ENCODE peak calls at places on chromosome 15, in nine cellular contexts. One of them, this sample, is unnamed.

GRCh38 chr15:83837946-83838571 is 184.1 kb downstream of the ADAMTSL3 start:
- DNase-seq in heart left ventricle: no peak
- DNase-seq in neuronal stem cell: peak
- DNase-seq in GM20000: peak
- DNase-seq in aorta: peak
- DNase-seq in GOT3: no peak
- DNase-seq in iPS-NIHi11: peak
- DNase-seq in globus pallidus: peak
- DNase-seq in NCI-H460: peak
- DNase-seq in this sample: peak

GRCh38 chr15:100627789-100628395 is 25.5 kb downstream of the ASB7 start:
- DNase-seq in heart left ventricle: peak
- DNase-seq in neuronal stem cell: peak
- DNase-seq in GM20000: peak
- DNase-seq in aorta: no peak
- DNase-seq in GOT3: peak
- DNase-seq in iPS-NIHi11: peak
- DNase-seq in globus pallidus: peak
- DNase-seq in NCI-H460: peak
- DNase-seq in this sample: peak

GRCh38 chr15:45107941-45108630 is 5.9 kb downstream of the DUOX2 start:
- DNase-seq in heart left ventricle: no peak
- DNase-seq in neuronal stem cell: no peak
- DNase-seq in GM20000: no peak
- DNase-seq in aorta: peak
- DNase-seq in GOT3: no peak
- DNase-seq in iPS-NIHi11: no peak
- DNase-seq in globus pallidus: no peak
- DNase-seq in NCI-H460: no peak
- DNase-seq in this sample: no peak

GRCh38 chr15:32152574-32152973 is 122.3 kb downstream of the CHRNA7 start:
- DNase-seq in heart left ventricle: no peak
- DNase-seq in neuronal stem cell: no peak
- DNase-seq in GM20000: no peak
- DNase-seq in aorta: no peak
- DNase-seq in GOT3: no peak
- DNase-seq in iPS-NIHi11: no peak
- DNase-seq in globus pallidus: no peak
- DNase-seq in NCI-H460: no peak
- DNase-seq in this sample: no peak

GRCh38 chr15:67253517-67254237 is 784 bp downstream of the AAGAB start:
- DNase-seq in heart left ventricle: no peak
- DNase-seq in neuronal stem cell: peak
- DNase-seq in GM20000: no peak
- DNase-seq in aorta: no peak
- DNase-seq in GOT3: no peak
- DNase-seq in iPS-NIHi11: no peak
- DNase-seq in globus pallidus: no peak
- DNase-seq in NCI-H460: no peak
- DNase-seq in this sample: no peak

GRCh38 chr15:27828721-27829120 is 270.4 kb downstream of the OCA2 start:
- DNase-seq in heart left ventricle: no peak
- DNase-seq in neuronal stem cell: no peak
- DNase-seq in GM20000: no peak
- DNase-seq in aorta: no peak
- DNase-seq in GOT3: no peak
- DNase-seq in iPS-NIHi11: no peak
- DNase-seq in globus pallidus: no peak
- DNase-seq in NCI-H460: no peak
- DNase-seq in this sample: no peak

GRCh38 chr15:85530079-85530478 is 149.7 kb downstream of the AKAP13 start:
- DNase-seq in heart left ventricle: no peak
- DNase-seq in neuronal stem cell: no peak
- DNase-seq in GM20000: no peak
- DNase-seq in aorta: no peak
- DNase-seq in GOT3: no peak
- DNase-seq in iPS-NIHi11: no peak
- DNase-seq in globus pallidus: no peak
- DNase-seq in NCI-H460: no peak
- DNase-seq in this sample: no peak

GRCh38 chr15:41233367-41233771 is 2.3 kb downstream of the CHP1 start:
- DNase-seq in heart left ventricle: no peak
- DNase-seq in neuronal stem cell: no peak
- DNase-seq in GM20000: no peak
- DNase-seq in aorta: no peak
- DNase-seq in GOT3: no peak
- DNase-seq in iPS-NIHi11: no peak
- DNase-seq in globus pallidus: no peak
- DNase-seq in NCI-H460: no peak
- DNase-seq in this sample: no peak

GRCh38 chr15:86830304-86830703 is 750.6 kb downstream of the AGBL1 start:
- DNase-seq in heart left ventricle: no peak
- DNase-seq in neuronal stem cell: no peak
- DNase-seq in GM20000: no peak
- DNase-seq in aorta: no peak
- DNase-seq in GOT3: no peak
- DNase-seq in iPS-NIHi11: no peak
- DNase-seq in globus pallidus: no peak
- DNase-seq in NCI-H460: no peak
- DNase-seq in this sample: no peak

GRCh38 chr15:99989095-99989494 is 255.9 kb upstream of the LYSMD4 start:
- DNase-seq in heart left ventricle: no peak
- DNase-seq in neuronal stem cell: no peak
- DNase-seq in GM20000: no peak
- DNase-seq in aorta: peak
- DNase-seq in GOT3: no peak
- DNase-seq in iPS-NIHi11: no peak
- DNase-seq in globus pallidus: no peak
- DNase-seq in NCI-H460: no peak
- DNase-seq in this sample: no peak

GRCh38 chr15:58770519-58770856 is 614 bp upstream of the MINDY2 start:
- DNase-seq in heart left ventricle: peak
- DNase-seq in neuronal stem cell: no peak
- DNase-seq in GM20000: peak
- DNase-seq in aorta: no peak
- DNase-seq in GOT3: peak
- DNase-seq in iPS-NIHi11: no peak
- DNase-seq in globus pallidus: no peak
- DNase-seq in NCI-H460: no peak
- DNase-seq in this sample: peak

GRCh38 chr15:40192942-40193341 is 32.1 kb downstream of the BUB1B start:
- DNase-seq in heart left ventricle: no peak
- DNase-seq in neuronal stem cell: no peak
- DNase-seq in GM20000: no peak
- DNase-seq in aorta: no peak
- DNase-seq in GOT3: no peak
- DNase-seq in iPS-NIHi11: no peak
- DNase-seq in globus pallidus: no peak
- DNase-seq in NCI-H460: no peak
- DNase-seq in this sample: no peak

GRCh38 chr15:100601158-100601557 is 826 bp downstream of the LINS1 start:
- DNase-seq in heart left ventricle: no peak
- DNase-seq in neuronal stem cell: no peak
- DNase-seq in GM20000: no peak
- DNase-seq in aorta: no peak
- DNase-seq in GOT3: no peak
- DNase-seq in iPS-NIHi11: no peak
- DNase-seq in globus pallidus: peak
- DNase-seq in NCI-H460: no peak
- DNase-seq in this sample: no peak

GRCh38 chr15:80587007-80587406 is 108.1 kb upstream of the ABHD17C start:
- DNase-seq in heart left ventricle: no peak
- DNase-seq in neuronal stem cell: no peak
- DNase-seq in GM20000: no peak
- DNase-seq in aorta: no peak
- DNase-seq in GOT3: no peak
- DNase-seq in iPS-NIHi11: peak
- DNase-seq in globus pallidus: no peak
- DNase-seq in NCI-H460: no peak
- DNase-seq in this sample: no peak

GRCh38 chr15:68795298-68795848 is 25.3 kb downstream of the ANP32A start:
- DNase-seq in heart left ventricle: peak
- DNase-seq in neuronal stem cell: peak
- DNase-seq in GM20000: peak
- DNase-seq in aorta: peak
- DNase-seq in GOT3: no peak
- DNase-seq in iPS-NIHi11: peak
- DNase-seq in globus pallidus: peak
- DNase-seq in NCI-H460: no peak
- DNase-seq in this sample: peak